ENCODE peak calls at places on chromosomes 7 and 10, in four cellular contexts. G is tibial nerve, K is spleen, A is uterus. X is an unnamed sample. For H3K27me3 and H3K4me1, the result is how much of the 10 kb centered on the place peaks cover.

GRCh38 chr10:7457478-7458316 is 46.9 kb upstream of the SFMBT2 start:
- DNase-seq in K (no peak), G (no peak), A (no peak), X (no peak)

GRCh38 chr10:51397695-51398094 is 301.7 kb downstream of the CSTF2T start:
- DNase-seq in A (peak), G (peak), K (no peak), X (peak)

GRCh38 chr10:29649561-29650551 is 15.1 kb upstream of the SVIL start:
- DNase-seq in A (no peak), K (no peak), G (no peak), X (no peak)

GRCh38 chr10:103835121-103836045 is 20.0 kb downstream of the SH3PXD2A start:
- DNase-seq in K (peak), G (peak), A (peak), X (peak)

GRCh38 chr7:150957119-150958020 is 20.8 kb downstream of the KCNH2 start:
- DNase-seq in K (no peak), G (no peak), A (no peak), X (no peak)

GRCh38 chr7:70668606-70669358 is 463.2 kb upstream of the GALNT17 start:
- DNase-seq in K (no peak), A (no peak), G (no peak), X (peak)

GRCh38 chr7:1810521-1810920 is 140.4 kb downstream of the ELFN1 start:
- DNase-seq in K (peak), G (no peak), A (no peak), X (no peak)

GRCh38 chr10:10520391-10521385 is 497.0 kb upstream of the CELF2 start:
- DNase-seq in G (no peak), K (no peak), A (no peak), X (no peak)

GRCh38 chr7:34677491-34677890 is 19.5 kb downstream of the NPSR1 start:
- DNase-seq in A (no peak), G (no peak), K (no peak), X (no peak)

GRCh38 chr7:47635091-47636090 is 53.5 kb upstream of the TNS3 start:
- DNase-seq in G (no peak), A (peak), K (no peak), X (peak)

GRCh38 chr7:1981878-1982230 is 250.9 kb downstream of the MAD1L1 start:
- DNase-seq in K (peak), A (no peak), G (no peak), X (no peak)

GRCh38 chr10:91909178-91909677 is at the start of gene FGFBP3:
- DNase-seq in A (no peak), K (no peak), G (peak), X (no peak)

GRCh38 chr7:144720139-144720538 is 115.7 kb downstream of the TPK1 start:
- DNase-seq in G (no peak), A (no peak), K (no peak), X (no peak)

GRCh38 chr7:81173766-81174281 is 255.0 kb upstream of the SEMA3C start:
- DNase-seq in K (no peak), G (no peak), A (no peak), X (no peak)

GRCh38 chr7:72161534-72161933 is 250.6 kb downstream of the CALN1 start:
- DNase-seq in A (no peak), K (no peak), G (no peak), X (no peak)

GRCh38 chr10:29839826-29840515 is 205.2 kb upstream of the SVIL start:
- DNase-seq in A (no peak), K (no peak), G (no peak), X (no peak)

GRCh38 chr10:90775351-90776028 is 82.3 kb downstream of the HTR7 start:
- DNase-seq in A (no peak), G (no peak), K (no peak), X (no peak)

GRCh38 chr10:116593139-116593740 is 2.5 kb downstream of the PNLIPRP1 start:
- DNase-seq in A (no peak), G (no peak), K (no peak), X (no peak)

GRCh38 chr7:151245360-151246160 is 2.9 kb downstream of the SMARCD3 start:
- DNase-seq in K (peak), G (no peak), A (peak), X (no peak)

GRCh38 chr10:17256627-17257026 is 28.6 kb downstream of the VIM start:
- DNase-seq in K (no peak), A (no peak), G (no peak), X (no peak)

GRCh38 chr7:149818536-149818840 is 19.7 kb upstream of the ZNF862 start:
- DNase-seq in A (no peak), K (peak), G (no peak), X (no peak)

GRCh38 chr7:115229401-115230083 is 307.6 kb downstream of the MDFIC start:
- DNase-seq in A (no peak), K (no peak), G (no peak), X (no peak)

GRCh38 chr10:17660921-17661320 is 17.0 kb downstream of the STAM start:
- DNase-seq in A (no peak), K (no peak), G (no peak), X (no peak)

GRCh38 chr10:85641479-85641967 is 725.1 kb downstream of the GRID1 start:
- DNase-seq in K (no peak), G (peak), A (no peak), X (no peak)

GRCh38 chr7:92634125-92634710 is 44.0 kb upstream of the FAM133B start:
- DNase-seq in A (no peak), G (no peak), K (no peak), X (no peak)

GRCh38 chr10:72784551-72785421 is 92.8 kb downstream of the MCU start:
- DNase-seq in G (peak), A (peak), K (no peak), X (peak)

GRCh38 chr10:8051109-8051781 is 3.2 kb upstream of the GATA3 start:
- DNase-seq in G (no peak), A (no peak), K (no peak), X (peak)

GRCh38 chr7:2821161-2821841 is 22.8 kb downstream of the GNA12 start:
- DNase-seq in A (no peak), G (no peak), K (no peak), X (no peak)

GRCh38 chr10:77442790-77443189 is 194.8 kb downstream of the KCNMA1 start:
- DNase-seq in G (no peak), A (no peak), K (no peak), X (no peak)

GRCh38 chr7:75599244-75599771 is 107.2 kb downstream of the SPDYE5 start:
- DNase-seq in G (no peak), A (no peak), K (no peak), X (no peak)

DNA sequence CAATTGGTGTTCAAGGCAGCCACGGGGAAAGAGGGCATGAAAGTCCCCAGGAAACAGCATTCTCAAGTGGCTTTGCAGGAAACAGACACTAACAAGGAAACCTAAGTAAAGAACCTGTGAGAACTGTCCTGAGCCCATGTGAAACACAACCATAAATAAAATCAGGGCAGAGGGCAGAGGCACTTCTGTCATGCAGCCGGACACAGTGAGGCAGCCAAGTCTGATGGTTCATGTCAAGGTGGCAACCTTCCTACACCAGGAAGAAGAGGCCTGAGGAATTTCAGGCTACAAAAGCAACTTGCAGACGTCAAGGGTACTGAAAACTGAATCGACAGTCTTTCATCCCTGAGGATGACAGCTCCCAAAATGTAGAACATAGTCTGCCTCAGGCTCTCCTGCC is 458.2 kb upstream of the NPVF start:
- DNase-seq in A (no peak), K (no peak), G (no peak), X (no peak)
- H3K27me3 ChIP-seq in A (under half), K (under half), G (under half), X (under half)

GRCh38 chr10:130388746-130389145 is 252.6 kb downstream of the GLRX3 start:
- DNase-seq in G (no peak), A (no peak), K (no peak), X (no peak)

GRCh38 chr10:130395248-130395936 is 259.2 kb downstream of the GLRX3 start:
- DNase-seq in K (peak), A (no peak), G (no peak), X (no peak)

GRCh38 chr10:130393342-130393741 is 257.2 kb downstream of the GLRX3 start:
- DNase-seq in K (no peak), G (no peak), A (no peak), X (no peak)

GRCh38 chr10:130394832-130395231 is 258.6 kb downstream of the GLRX3 start:
- DNase-seq in G (no peak), K (no peak), A (no peak), X (no peak)

DNA sequence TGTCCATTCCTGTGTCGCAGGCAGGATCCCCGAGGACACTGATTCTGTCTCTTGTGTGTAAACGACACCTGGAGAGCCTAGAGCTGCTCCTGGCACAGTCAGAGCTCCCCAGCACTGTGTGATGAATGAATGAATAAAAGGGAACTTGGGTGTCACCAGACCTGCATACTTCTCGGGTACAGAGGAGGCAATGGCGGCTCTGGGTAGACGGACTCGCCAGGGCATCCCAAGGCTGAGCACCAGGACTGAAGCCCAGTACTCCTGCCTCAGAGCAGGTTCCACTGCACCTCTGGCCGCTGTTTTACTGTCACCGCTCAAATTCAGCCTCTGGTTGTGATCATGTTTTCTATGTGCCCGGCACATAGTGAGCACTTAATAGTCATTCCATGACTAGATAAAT is 255.8 kb downstream of the GLRX3 start:
- DNase-seq in G (no peak), A (no peak), K (no peak), X (no peak)
- H3K27ac ChIP-seq in G (no peak), A (no peak), K (no peak), X (no peak)

GRCh38 chr7:55101359-55101758 is 82.5 kb downstream of the EGFR start:
- DNase-seq in A (no peak), G (no peak), K (no peak), X (no peak)
- H3K4me1 ChIP-seq in A (under half), G (half or more), K (under half), X (half or more)

GRCh38 chr10:101145145-101145544 is 14.0 kb downstream of the TLX1 start:
- DNase-seq in A (no peak), K (no peak), G (no peak), X (no peak)

GRCh38 chr10:101144053-101144452 is 13.0 kb downstream of the TLX1 start:
- DNase-seq in G (no peak), A (no peak), K (no peak), X (no peak)

GRCh38 chr10:101142533-101143353 is 11.6 kb downstream of the TLX1 start:
- DNase-seq in K (no peak), A (no peak), G (no peak), X (no peak)

GRCh38 chr10:101141622-101142532 is 10.8 kb downstream of the TLX1 start:
- DNase-seq in A (peak), K (peak), G (peak), X (peak)

GRCh38 chr10:101143354-101143648 is 12.2 kb downstream of the TLX1 start:
- DNase-seq in A (no peak), K (no peak), G (no peak), X (no peak)
- H3K27me3 ChIP-seq in A (half or more), K (under half), G (half or more), X (half or more)

DNA sequence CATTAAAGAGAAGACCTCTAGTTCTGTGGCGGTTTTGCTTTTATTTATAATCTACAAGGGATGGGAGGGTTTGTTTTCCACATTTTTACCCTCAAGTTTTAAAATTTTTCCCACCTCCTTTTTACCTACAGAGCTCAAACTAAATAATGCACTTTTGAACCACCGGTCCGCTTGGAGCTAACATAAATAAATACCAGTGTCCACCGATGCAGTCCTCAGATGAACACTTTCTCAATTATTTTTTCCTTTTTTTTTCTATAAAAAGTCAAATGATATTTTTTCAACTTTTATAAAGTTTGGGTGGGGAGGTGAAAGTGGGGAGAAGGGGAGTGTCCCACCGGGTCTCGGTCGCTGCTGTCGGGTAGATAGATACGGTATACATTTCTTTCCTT is 3.3 kb downstream of the ZNF503 start:
- DNase-seq in A (no peak), K (no peak), G (no peak), X (no peak)
- H3K27ac ChIP-seq in A (peak), K (peak), G (peak), X (no peak)